ENCODE peak calls at places on chromosome 4, in seven cellular contexts. One of them, this sample, is unnamed.

GRCh38 chr4:81666491-81666890 is 194.8 kb upstream of the RASGEF1B start:
- DNase-seq in kidney: no peak
- DNase-seq in cardiac muscle cell: no peak
- DNase-seq in right lobe of liver: no peak
- DNase-seq in mesenchymal stem cell: no peak
- DNase-seq in SK-N-SH: no peak
- DNase-seq in CD4-positive, CD25-positive, alpha-beta regulatory T cell: no peak
- DNase-seq in this sample: no peak

GRCh38 chr4:53267026-53267425 is 98.8 kb downstream of the SCFD2 start:
- DNase-seq in mesenchymal stem cell: peak; percentile 82
- DNase-seq in right lobe of liver: no peak
- DNase-seq in CD4-positive, CD25-positive, alpha-beta regulatory T cell: no peak
- DNase-seq in SK-N-SH: no peak
- DNase-seq in cardiac muscle cell: no peak
- DNase-seq in kidney: no peak
- DNase-seq in this sample: peak; percentile 14

GRCh38 chr4:130056286-130056685 is 960.3 kb downstream of the C4orf33 start:
- DNase-seq in mesenchymal stem cell: no peak
- DNase-seq in SK-N-SH: no peak
- DNase-seq in kidney: no peak
- DNase-seq in cardiac muscle cell: no peak
- DNase-seq in right lobe of liver: no peak
- DNase-seq in CD4-positive, CD25-positive, alpha-beta regulatory T cell: no peak
- DNase-seq in this sample: no peak

GRCh38 chr4:22515145-22515887 is 550 bp downstream of the ADGRA3 start:
- DNase-seq in cardiac muscle cell: peak; percentile 83
- DNase-seq in SK-N-SH: peak; percentile 86
- DNase-seq in CD4-positive, CD25-positive, alpha-beta regulatory T cell: no peak
- DNase-seq in right lobe of liver: peak; percentile 85
- DNase-seq in kidney: peak; percentile 86
- DNase-seq in mesenchymal stem cell: peak; percentile 79
- DNase-seq in this sample: peak; percentile 83

GRCh38 chr4:73281982-73282381 is 23.4 kb upstream of the ANKRD17 start:
- DNase-seq in SK-N-SH: no peak
- DNase-seq in CD4-positive, CD25-positive, alpha-beta regulatory T cell: no peak
- DNase-seq in mesenchymal stem cell: no peak
- DNase-seq in kidney: no peak
- DNase-seq in right lobe of liver: no peak
- DNase-seq in cardiac muscle cell: no peak
- DNase-seq in this sample: no peak

GRCh38 chr4:165115301-165115700 is 2.6 kb upstream of the TMEM192 start:
- DNase-seq in mesenchymal stem cell: no peak
- DNase-seq in CD4-positive, CD25-positive, alpha-beta regulatory T cell: no peak
- DNase-seq in kidney: no peak
- DNase-seq in SK-N-SH: no peak
- DNase-seq in cardiac muscle cell: no peak
- DNase-seq in right lobe of liver: no peak
- DNase-seq in this sample: no peak

GRCh38 chr4:118113220-118113619 is 78.9 kb downstream of the NDST3 start:
- DNase-seq in kidney: no peak
- DNase-seq in SK-N-SH: no peak
- DNase-seq in mesenchymal stem cell: peak; percentile 53
- DNase-seq in CD4-positive, CD25-positive, alpha-beta regulatory T cell: no peak
- DNase-seq in right lobe of liver: no peak
- DNase-seq in cardiac muscle cell: no peak
- DNase-seq in this sample: no peak

GRCh38 chr4:61992351-61992750 is 792.2 kb downstream of the ADGRL3 start:
- DNase-seq in CD4-positive, CD25-positive, alpha-beta regulatory T cell: no peak
- DNase-seq in mesenchymal stem cell: no peak
- DNase-seq in SK-N-SH: no peak
- DNase-seq in kidney: no peak
- DNase-seq in cardiac muscle cell: no peak
- DNase-seq in right lobe of liver: no peak
- DNase-seq in this sample: no peak

GRCh38 chr4:188839704-188840103 is 700.5 kb downstream of the TRIML1 start:
- DNase-seq in mesenchymal stem cell: no peak
- DNase-seq in right lobe of liver: no peak
- DNase-seq in CD4-positive, CD25-positive, alpha-beta regulatory T cell: no peak
- DNase-seq in cardiac muscle cell: no peak
- DNase-seq in SK-N-SH: no peak
- DNase-seq in kidney: no peak
- DNase-seq in this sample: no peak

GRCh38 chr4:137576437-137576836 is 44.1 kb upstream of the PCDH18 start:
- DNase-seq in mesenchymal stem cell: peak; percentile 17
- DNase-seq in right lobe of liver: no peak
- DNase-seq in CD4-positive, CD25-positive, alpha-beta regulatory T cell: no peak
- DNase-seq in cardiac muscle cell: no peak
- DNase-seq in SK-N-SH: no peak
- DNase-seq in kidney: no peak
- DNase-seq in this sample: no peak

GRCh38 chr4:83328486-83328885 is 6.2 kb downstream of the HPSE start:
- DNase-seq in right lobe of liver: no peak
- DNase-seq in mesenchymal stem cell: no peak
- DNase-seq in cardiac muscle cell: no peak
- DNase-seq in SK-N-SH: no peak
- DNase-seq in kidney: no peak
- DNase-seq in CD4-positive, CD25-positive, alpha-beta regulatory T cell: no peak
- DNase-seq in this sample: no peak

GRCh38 chr4:77994194-77994721 is 62.9 kb upstream of the FRAS1 start:
- DNase-seq in mesenchymal stem cell: peak; percentile 70
- DNase-seq in right lobe of liver: no peak
- DNase-seq in kidney: no peak
- DNase-seq in CD4-positive, CD25-positive, alpha-beta regulatory T cell: no peak
- DNase-seq in cardiac muscle cell: peak; percentile 86
- DNase-seq in SK-N-SH: peak; percentile 57
- DNase-seq in this sample: peak; percentile 70

GRCh38 chr4:110245567-110245966 is 47.2 kb upstream of the ELOVL6 start:
- DNase-seq in cardiac muscle cell: no peak
- DNase-seq in SK-N-SH: no peak
- DNase-seq in CD4-positive, CD25-positive, alpha-beta regulatory T cell: no peak
- DNase-seq in right lobe of liver: no peak
- DNase-seq in mesenchymal stem cell: no peak
- DNase-seq in kidney: no peak
- DNase-seq in this sample: no peak

GRCh38 chr4:32985256-32985655 is 2265.1 kb downstream of the PCDH7 start:
- DNase-seq in right lobe of liver: no peak
- DNase-seq in CD4-positive, CD25-positive, alpha-beta regulatory T cell: no peak
- DNase-seq in cardiac muscle cell: no peak
- DNase-seq in mesenchymal stem cell: peak; percentile 48
- DNase-seq in SK-N-SH: no peak
- DNase-seq in kidney: no peak
- DNase-seq in this sample: no peak

GRCh38 chr4:122914938-122915337 is 7.5 kb downstream of the NUDT6 start:
- DNase-seq in kidney: no peak
- DNase-seq in CD4-positive, CD25-positive, alpha-beta regulatory T cell: no peak
- DNase-seq in right lobe of liver: no peak
- DNase-seq in SK-N-SH: no peak
- DNase-seq in cardiac muscle cell: no peak
- DNase-seq in mesenchymal stem cell: peak; percentile 49
- DNase-seq in this sample: no peak

GRCh38 chr4:182680196-182680771 is 236.9 kb downstream of the DCTD start:
- DNase-seq in mesenchymal stem cell: no peak
- DNase-seq in right lobe of liver: no peak
- DNase-seq in CD4-positive, CD25-positive, alpha-beta regulatory T cell: no peak
- DNase-seq in cardiac muscle cell: peak; percentile 38
- DNase-seq in SK-N-SH: no peak
- DNase-seq in kidney: peak; percentile 57
- DNase-seq in this sample: no peak

GRCh38 chr4:164902608-164903007 is 25.6 kb downstream of the APELA start:
- DNase-seq in cardiac muscle cell: no peak
- DNase-seq in SK-N-SH: no peak
- DNase-seq in CD4-positive, CD25-positive, alpha-beta regulatory T cell: no peak
- DNase-seq in right lobe of liver: no peak
- DNase-seq in kidney: no peak
- DNase-seq in mesenchymal stem cell: no peak
- DNase-seq in this sample: no peak

GRCh38 chr4:6055030-6055429 is 36.8 kb upstream of the C4orf50 start:
- DNase-seq in SK-N-SH: no peak
- DNase-seq in CD4-positive, CD25-positive, alpha-beta regulatory T cell: no peak
- DNase-seq in mesenchymal stem cell: no peak
- DNase-seq in cardiac muscle cell: no peak
- DNase-seq in kidney: no peak
- DNase-seq in right lobe of liver: no peak
- DNase-seq in this sample: no peak

GRCh38 chr4:147247577-147247976 is 233.3 kb upstream of the EDNRA start:
- DNase-seq in kidney: no peak
- DNase-seq in cardiac muscle cell: no peak
- DNase-seq in right lobe of liver: no peak
- DNase-seq in CD4-positive, CD25-positive, alpha-beta regulatory T cell: no peak
- DNase-seq in SK-N-SH: no peak
- DNase-seq in mesenchymal stem cell: peak; percentile 53
- DNase-seq in this sample: no peak

GRCh38 chr4:56128231-56128630 is 179.5 kb downstream of the CEP135 start:
- DNase-seq in cardiac muscle cell: no peak
- DNase-seq in kidney: no peak
- DNase-seq in mesenchymal stem cell: no peak
- DNase-seq in CD4-positive, CD25-positive, alpha-beta regulatory T cell: no peak
- DNase-seq in SK-N-SH: no peak
- DNase-seq in right lobe of liver: no peak
- DNase-seq in this sample: no peak

GRCh38 chr4:13378973-13379759 is 105.0 kb downstream of the RAB28 start:
- DNase-seq in kidney: no peak
- DNase-seq in mesenchymal stem cell: no peak
- DNase-seq in CD4-positive, CD25-positive, alpha-beta regulatory T cell: no peak
- DNase-seq in SK-N-SH: no peak
- DNase-seq in right lobe of liver: no peak
- DNase-seq in cardiac muscle cell: no peak
- DNase-seq in this sample: no peak

GRCh38 chr4:37968747-37969146 is 8.5 kb downstream of the PTTG2 start:
- DNase-seq in kidney: no peak
- DNase-seq in CD4-positive, CD25-positive, alpha-beta regulatory T cell: no peak
- DNase-seq in cardiac muscle cell: no peak
- DNase-seq in right lobe of liver: no peak
- DNase-seq in mesenchymal stem cell: no peak
- DNase-seq in SK-N-SH: no peak
- DNase-seq in this sample: no peak

GRCh38 chr4:8331567-8331955 is 62.0 kb downstream of the HTRA3 start:
- DNase-seq in SK-N-SH: no peak
- DNase-seq in mesenchymal stem cell: no peak
- DNase-seq in CD4-positive, CD25-positive, alpha-beta regulatory T cell: no peak
- DNase-seq in cardiac muscle cell: no peak
- DNase-seq in right lobe of liver: no peak
- DNase-seq in kidney: no peak
- DNase-seq in this sample: no peak

GRCh38 chr4:129839687-129840086 is 743.7 kb downstream of the C4orf33 start:
- DNase-seq in mesenchymal stem cell: no peak
- DNase-seq in CD4-positive, CD25-positive, alpha-beta regulatory T cell: no peak
- DNase-seq in right lobe of liver: no peak
- DNase-seq in SK-N-SH: no peak
- DNase-seq in cardiac muscle cell: no peak
- DNase-seq in kidney: no peak
- DNase-seq in this sample: peak; percentile 17

GRCh38 chr4:109067509-109068205 is 234.8 kb downstream of the COL25A1 start:
- DNase-seq in kidney: no peak
- DNase-seq in SK-N-SH: no peak
- DNase-seq in right lobe of liver: no peak
- DNase-seq in cardiac muscle cell: no peak
- DNase-seq in CD4-positive, CD25-positive, alpha-beta regulatory T cell: no peak
- DNase-seq in mesenchymal stem cell: peak; percentile 33
- DNase-seq in this sample: peak; percentile 65

GRCh38 chr4:113474017-113474416 is 287.5 kb downstream of the CAMK2D start:
- DNase-seq in kidney: no peak
- DNase-seq in SK-N-SH: no peak
- DNase-seq in CD4-positive, CD25-positive, alpha-beta regulatory T cell: no peak
- DNase-seq in mesenchymal stem cell: peak; percentile 71
- DNase-seq in right lobe of liver: no peak
- DNase-seq in cardiac muscle cell: no peak
- DNase-seq in this sample: no peak
- H3K4me3 ChIP-seq in kidney: no peak overlapping the region
- H3K4me3 ChIP-seq in SK-N-SH: no peak overlapping the region
- H3K4me3 ChIP-seq in CD4-positive, CD25-positive, alpha-beta regulatory T cell: no peak overlapping the region
- H3K4me3 ChIP-seq in mesenchymal stem cell: no peak overlapping the region
- H3K4me3 ChIP-seq in right lobe of liver: no peak overlapping the region
- H3K4me3 ChIP-seq in cardiac muscle cell: no peak overlapping the region
- H3K4me3 ChIP-seq in this sample: no peak overlapping the region

DNA sequence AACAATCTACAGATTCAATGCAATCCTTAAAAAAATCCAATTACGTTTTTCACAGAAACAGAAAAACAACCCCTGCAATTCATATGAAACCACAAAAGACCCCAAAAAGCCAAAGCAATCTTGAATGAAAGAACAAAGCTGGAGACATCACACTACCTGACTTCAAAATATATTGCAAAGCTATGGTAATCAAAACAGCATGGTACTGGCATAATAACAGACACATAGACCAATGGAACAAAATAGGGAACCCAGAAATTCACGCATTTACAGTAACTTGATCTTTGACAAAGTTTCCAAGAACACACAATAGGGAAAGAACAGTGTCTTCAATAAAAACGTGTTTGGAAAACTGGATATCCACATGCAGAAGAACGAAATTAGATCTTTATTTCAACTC is 14.6 kb downstream of the MGAT4D start:
- DNase-seq in right lobe of liver: no peak
- DNase-seq in SK-N-SH: no peak
- DNase-seq in mesenchymal stem cell: no peak
- DNase-seq in CD4-positive, CD25-positive, alpha-beta regulatory T cell: no peak
- DNase-seq in kidney: no peak
- DNase-seq in cardiac muscle cell: no peak
- DNase-seq in this sample: no peak
- H3K9me3 ChIP-seq in right lobe of liver: no peaks in the 10 kb centered on the region
- H3K9me3 ChIP-seq in SK-N-SH: no peaks in the 10 kb centered on the region
- H3K9me3 ChIP-seq in mesenchymal stem cell: peaks cover 12% of the 10 kb centered on the region
- H3K9me3 ChIP-seq in CD4-positive, CD25-positive, alpha-beta regulatory T cell: no peaks in the 10 kb centered on the region
- H3K9me3 ChIP-seq in kidney: no peaks in the 10 kb centered on the region
- H3K9me3 ChIP-seq in cardiac muscle cell: no peaks in the 10 kb centered on the region
- H3K9me3 ChIP-seq in this sample: no peaks in the 10 kb centered on the region

DNA sequence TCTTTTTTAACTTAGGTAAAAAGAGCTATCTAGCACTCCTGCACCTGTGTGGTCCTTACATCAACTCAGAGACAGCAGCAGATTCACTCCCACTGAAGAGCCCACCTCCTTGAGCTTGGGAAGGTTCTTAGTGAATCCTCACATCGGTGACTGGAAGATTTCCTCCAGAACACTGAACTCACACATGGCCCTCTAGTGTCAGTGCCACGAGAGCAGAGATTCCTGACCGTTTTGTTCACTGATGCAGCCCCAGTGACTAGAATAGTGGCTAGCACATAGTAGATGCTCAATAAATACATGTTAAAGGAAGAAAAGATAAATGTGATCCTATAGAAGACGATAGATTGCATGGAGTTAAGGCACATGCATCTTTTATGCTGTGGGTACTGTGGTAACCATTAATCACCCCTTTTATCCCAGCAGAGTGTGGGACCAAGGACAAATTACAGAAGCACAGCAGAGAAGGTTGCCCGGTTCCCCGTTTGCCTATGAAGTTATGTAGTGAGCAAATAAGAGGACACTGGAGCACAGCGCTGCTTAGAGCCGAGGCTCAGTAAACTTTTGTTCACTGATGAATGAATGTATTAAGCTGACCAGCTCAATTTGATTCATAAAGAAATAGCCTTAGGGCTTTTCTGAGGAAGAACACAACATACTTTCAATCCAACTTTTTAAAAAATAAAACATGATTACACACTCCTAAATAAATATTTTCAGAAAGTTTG is 8.7 kb downstream of the GASK1B start:
- DNase-seq in right lobe of liver: no peak
- DNase-seq in cardiac muscle cell: no peak
- DNase-seq in kidney: no peak
- DNase-seq in mesenchymal stem cell: peak; percentile 28
- DNase-seq in CD4-positive, CD25-positive, alpha-beta regulatory T cell: no peak
- DNase-seq in SK-N-SH: no peak
- DNase-seq in this sample: no peak
- H3K27ac ChIP-seq in right lobe of liver: no peak overlapping the region
- H3K27ac ChIP-seq in cardiac muscle cell: no peak overlapping the region
- H3K27ac ChIP-seq in kidney: no peak overlapping the region
- H3K27ac ChIP-seq in mesenchymal stem cell: peak overlapping the region; percentile 15
- H3K27ac ChIP-seq in CD4-positive, CD25-positive, alpha-beta regulatory T cell: no peak overlapping the region
- H3K27ac ChIP-seq in SK-N-SH: no peak overlapping the region
- H3K27ac ChIP-seq in this sample: no peak overlapping the region

GRCh38 chr4:138890921-138891570 is 124.5 kb upstream of the NOCT start:
- DNase-seq in CD4-positive, CD25-positive, alpha-beta regulatory T cell: no peak
- DNase-seq in cardiac muscle cell: no peak
- DNase-seq in mesenchymal stem cell: no peak
- DNase-seq in kidney: no peak
- DNase-seq in right lobe of liver: no peak
- DNase-seq in SK-N-SH: no peak
- DNase-seq in this sample: no peak
- H3K4me3 ChIP-seq in CD4-positive, CD25-positive, alpha-beta regulatory T cell: no peak overlapping the region
- H3K4me3 ChIP-seq in cardiac muscle cell: no peak overlapping the region
- H3K4me3 ChIP-seq in mesenchymal stem cell: no peak overlapping the region
- H3K4me3 ChIP-seq in kidney: no peak overlapping the region
- H3K4me3 ChIP-seq in right lobe of liver: no peak overlapping the region
- H3K4me3 ChIP-seq in SK-N-SH: no peak overlapping the region
- H3K4me3 ChIP-seq in this sample: no peak overlapping the region

This sample was measured in SJCRH30.